ENCODE peak calls at places on chromosomes 1 and 21, in eight cellular contexts. F is activated CD8-positive, alpha-beta memory T cell treated with anti-CD3 and anti-CD28 coated beads for 48 hours; X is mesothelial cell of epicardium; M is GDM1; A is omental fat pad; K is EL; G is adrenal gland; R is COR-L47. Y is an unnamed sample.

GRCh38 chr1:8368956-8369639 is 51.2 kb downstream of the SLC45A1 start:
- DNase-seq in F (no peak), X (no peak), M (no peak), A (no peak), K (no peak), G (no peak), R (no peak), Y (no peak)

GRCh38 chr1:75984781-75985180 is 52.6 kb upstream of the ASB17 start:
- DNase-seq in F (no peak), X (no peak), M (no peak), A (no peak), K (no peak), G (no peak), R (no peak), Y (no peak)

GRCh38 chr21:43984905-43985689 is 27.0 kb upstream of the TRAPPC10 start:
- DNase-seq in F (no peak), X (no peak), M (no peak), A (no peak), K (no peak), G (no peak), R (no peak), Y (no peak)

GRCh38 chr1:145858238-145858936 is 494 bp downstream of the PIAS3 start:
- DNase-seq in F (no peak), X (peak), M (no peak), A (no peak), K (peak), G (peak), R (peak), Y (peak)

GRCh38 chr1:176315519-176316220 is 108.6 kb upstream of the COP1 start:
- DNase-seq in F (no peak), X (no peak), M (no peak), A (no peak), K (no peak), G (no peak), R (no peak), Y (no peak)

GRCh38 chr1:41404308-41404755 is 43.1 kb downstream of the FOXO6 start:
- DNase-seq in F (no peak), X (no peak), M (peak), A (no peak), K (peak), G (no peak), R (peak), Y (no peak)

GRCh38 chr1:232624892-232625291 is 5.0 kb downstream of the SIPA1L2 start:
- DNase-seq in F (no peak), X (no peak), M (no peak), A (no peak), K (no peak), G (no peak), R (no peak), Y (no peak)

GRCh38 chr1:41323243-41323642 is 38.0 kb upstream of the FOXO6 start:
- DNase-seq in F (no peak), X (no peak), M (no peak), A (no peak), K (no peak), G (no peak), R (no peak), Y (no peak)

GRCh38 chr1:37156646-37157045 is 122.3 kb upstream of the GRIK3 start:
- DNase-seq in F (no peak), X (no peak), M (no peak), A (no peak), K (no peak), G (no peak), R (no peak), Y (no peak)

GRCh38 chr1:15196807-15197530 is 43.4 kb downstream of the TMEM51 start:
- DNase-seq in F (no peak), X (no peak), M (no peak), A (no peak), K (no peak), G (no peak), R (no peak), Y (no peak)

GRCh38 chr1:164774819-164775654 is 216.1 kb downstream of the PBX1 start:
- DNase-seq in F (no peak), X (no peak), M (no peak), A (no peak), K (no peak), G (no peak), R (no peak), Y (no peak)

GRCh38 chr1:46452931-46453325 is 36.7 kb upstream of the DMBX1 start:
- DNase-seq in F (no peak), X (no peak), M (no peak), A (no peak), K (no peak), G (no peak), R (no peak), Y (no peak)

GRCh38 chr1:36016686-36017085 is 67.2 kb upstream of the TEKT2 start:
- DNase-seq in F (no peak), X (no peak), M (no peak), A (no peak), K (no peak), G (no peak), R (no peak), Y (no peak)

GRCh38 chr1:23772049-23772853 is 6.0 kb upstream of the PITHD1 start:
- DNase-seq in F (peak), X (peak), M (peak), A (peak), K (peak), G (peak), R (peak), Y (no peak)

GRCh38 chr1:116309090-116309870 is 63.8 kb upstream of the ATP1A1 start:
- DNase-seq in F (no peak), X (no peak), M (no peak), A (no peak), K (no peak), G (no peak), R (no peak), Y (no peak)